ENCODE peak calls at places on chromosome 3, in four cellular contexts. One of them, this sample, is unnamed.

GRCh38 chr3:107142171-107142570 is 235.1 kb upstream of the CCDC54 start:
- DNase-seq in CD8-positive, alpha-beta memory T cell: no peak
- DNase-seq in tibial nerve: no peak
- DNase-seq in SK-N-SH: no peak
- DNase-seq in this sample: no peak

GRCh38 chr3:152328841-152329240 is 60.1 kb downstream of the MBNL1 start:
- DNase-seq in CD8-positive, alpha-beta memory T cell: no peak
- DNase-seq in tibial nerve: no peak
- DNase-seq in SK-N-SH: no peak
- DNase-seq in this sample: no peak

GRCh38 chr3:150848864-150849263 is 56.4 kb downstream of the MINDY4B start:
- DNase-seq in CD8-positive, alpha-beta memory T cell: no peak
- DNase-seq in tibial nerve: no peak
- DNase-seq in SK-N-SH: no peak
- DNase-seq in this sample: no peak

GRCh38 chr3:157572559-157573270 is 69.5 kb upstream of the VEPH1 start:
- DNase-seq in CD8-positive, alpha-beta memory T cell: no peak
- DNase-seq in tibial nerve: no peak
- DNase-seq in SK-N-SH: peak
- DNase-seq in this sample: peak

GRCh38 chr3:192563417-192563816 is 163.9 kb downstream of the FGF12 start:
- DNase-seq in CD8-positive, alpha-beta memory T cell: no peak
- DNase-seq in tibial nerve: no peak
- DNase-seq in SK-N-SH: no peak
- DNase-seq in this sample: no peak

GRCh38 chr3:73556520-73557371 is 68.0 kb downstream of the PDZRN3 start:
- DNase-seq in CD8-positive, alpha-beta memory T cell: no peak
- DNase-seq in tibial nerve: no peak
- DNase-seq in SK-N-SH: no peak
- DNase-seq in this sample: peak

GRCh38 chr3:146313411-146314111 is 62.7 kb upstream of the PLSCR4 start:
- DNase-seq in CD8-positive, alpha-beta memory T cell: no peak
- DNase-seq in tibial nerve: no peak
- DNase-seq in SK-N-SH: no peak
- DNase-seq in this sample: no peak

GRCh38 chr3:69439683-69440270 is 53.9 kb upstream of the FRMD4B start:
- DNase-seq in CD8-positive, alpha-beta memory T cell: no peak
- DNase-seq in tibial nerve: no peak
- DNase-seq in SK-N-SH: no peak
- DNase-seq in this sample: no peak

GRCh38 chr3:106206165-106206564 is 337.4 kb upstream of the CBLB start:
- DNase-seq in CD8-positive, alpha-beta memory T cell: no peak
- DNase-seq in tibial nerve: no peak
- DNase-seq in SK-N-SH: no peak
- DNase-seq in this sample: no peak

GRCh38 chr3:128502712-128503111 is 9.7 kb upstream of the GATA2 start:
- DNase-seq in CD8-positive, alpha-beta memory T cell: no peak
- DNase-seq in tibial nerve: no peak
- DNase-seq in SK-N-SH: no peak
- DNase-seq in this sample: no peak

GRCh38 chr3:62242846-62243245 is 130.5 kb downstream of the FEZF2 start:
- DNase-seq in CD8-positive, alpha-beta memory T cell: no peak
- DNase-seq in tibial nerve: no peak
- DNase-seq in SK-N-SH: no peak
- DNase-seq in this sample: no peak

GRCh38 chr3:166837535-166837934 is 542.6 kb downstream of the ZBBX start:
- DNase-seq in CD8-positive, alpha-beta memory T cell: no peak
- DNase-seq in tibial nerve: no peak
- DNase-seq in SK-N-SH: peak
- DNase-seq in this sample: no peak

GRCh38 chr3:187041362-187042061 is 97.8 kb downstream of the RPL39L start:
- DNase-seq in CD8-positive, alpha-beta memory T cell: no peak
- DNase-seq in tibial nerve: no peak
- DNase-seq in SK-N-SH: no peak
- DNase-seq in this sample: no peak

GRCh38 chr3:99410789-99411311 is 227.5 kb upstream of the COL8A1 start:
- DNase-seq in CD8-positive, alpha-beta memory T cell: no peak
- DNase-seq in tibial nerve: no peak
- DNase-seq in SK-N-SH: no peak
- DNase-seq in this sample: no peak

GRCh38 chr3:101043687-101044078 is 50.5 kb upstream of the ABI3BP start:
- DNase-seq in CD8-positive, alpha-beta memory T cell: no peak
- DNase-seq in tibial nerve: no peak
- DNase-seq in SK-N-SH: no peak
- DNase-seq in this sample: no peak

GRCh38 chr3:190130700-190131099 is 10.0 kb upstream of the P3H2 start:
- DNase-seq in CD8-positive, alpha-beta memory T cell: no peak
- DNase-seq in tibial nerve: no peak
- DNase-seq in SK-N-SH: no peak
- DNase-seq in this sample: no peak

GRCh38 chr3:61356678-61357077 is 105.4 kb upstream of the FHIT start:
- DNase-seq in CD8-positive, alpha-beta memory T cell: no peak
- DNase-seq in tibial nerve: no peak
- DNase-seq in SK-N-SH: no peak
- DNase-seq in this sample: no peak

GRCh38 chr3:69368129-69368741 is 17.7 kb downstream of the FRMD4B start:
- DNase-seq in CD8-positive, alpha-beta memory T cell: peak
- DNase-seq in tibial nerve: no peak
- DNase-seq in SK-N-SH: no peak
- DNase-seq in this sample: no peak

GRCh38 chr3:55923626-55924025 is 436.5 kb upstream of the WNT5A start:
- DNase-seq in CD8-positive, alpha-beta memory T cell: no peak
- DNase-seq in tibial nerve: no peak
- DNase-seq in SK-N-SH: no peak
- DNase-seq in this sample: no peak

GRCh38 chr3:174581551-174581950 is 277.6 kb upstream of the NAALADL2 start:
- DNase-seq in CD8-positive, alpha-beta memory T cell: no peak
- DNase-seq in tibial nerve: no peak
- DNase-seq in SK-N-SH: no peak
- DNase-seq in this sample: peak

GRCh38 chr3:43178891-43179366 is 73.0 kb upstream of the POMGNT2 start:
- DNase-seq in CD8-positive, alpha-beta memory T cell: no peak
- DNase-seq in tibial nerve: no peak
- DNase-seq in SK-N-SH: no peak
- DNase-seq in this sample: no peak

GRCh38 chr3:32420138-32420981 is 28.7 kb downstream of the CMTM7 start:
- DNase-seq in CD8-positive, alpha-beta memory T cell: no peak
- DNase-seq in tibial nerve: no peak
- DNase-seq in SK-N-SH: no peak
- DNase-seq in this sample: no peak

GRCh38 chr3:185900228-185900627 is 37.6 kb downstream of the TRA2B start:
- DNase-seq in CD8-positive, alpha-beta memory T cell: no peak
- DNase-seq in tibial nerve: no peak
- DNase-seq in SK-N-SH: peak
- DNase-seq in this sample: peak

GRCh38 chr3:144011251-144011799 is 39.7 kb downstream of the DIPK2A start:
- DNase-seq in CD8-positive, alpha-beta memory T cell: no peak
- DNase-seq in tibial nerve: no peak
- DNase-seq in SK-N-SH: no peak
- DNase-seq in this sample: no peak

GRCh38 chr3:179196098-179196497 is 47.9 kb downstream of the PIK3CA start:
- DNase-seq in CD8-positive, alpha-beta memory T cell: no peak
- DNase-seq in tibial nerve: no peak
- DNase-seq in SK-N-SH: no peak
- DNase-seq in this sample: no peak

GRCh38 chr3:134931045-134931775 is 136.2 kb downstream of the EPHB1 start:
- DNase-seq in CD8-positive, alpha-beta memory T cell: no peak
- DNase-seq in tibial nerve: no peak
- DNase-seq in SK-N-SH: no peak
- DNase-seq in this sample: no peak

GRCh38 chr3:122679467-122680291 is 960 bp upstream of the PARP14 start:
- DNase-seq in CD8-positive, alpha-beta memory T cell: peak
- DNase-seq in tibial nerve: no peak
- DNase-seq in SK-N-SH: no peak
- DNase-seq in this sample: no peak

GRCh38 chr3:38521391-38521987 is 25.3 kb downstream of the EXOG start:
- DNase-seq in CD8-positive, alpha-beta memory T cell: peak
- DNase-seq in tibial nerve: peak
- DNase-seq in SK-N-SH: peak
- DNase-seq in this sample: peak

GRCh38 chr3:126270145-126270811 is 86.9 kb downstream of the KLF15 start:
- DNase-seq in CD8-positive, alpha-beta memory T cell: no peak
- DNase-seq in tibial nerve: peak
- DNase-seq in SK-N-SH: no peak
- DNase-seq in this sample: no peak

DNA sequence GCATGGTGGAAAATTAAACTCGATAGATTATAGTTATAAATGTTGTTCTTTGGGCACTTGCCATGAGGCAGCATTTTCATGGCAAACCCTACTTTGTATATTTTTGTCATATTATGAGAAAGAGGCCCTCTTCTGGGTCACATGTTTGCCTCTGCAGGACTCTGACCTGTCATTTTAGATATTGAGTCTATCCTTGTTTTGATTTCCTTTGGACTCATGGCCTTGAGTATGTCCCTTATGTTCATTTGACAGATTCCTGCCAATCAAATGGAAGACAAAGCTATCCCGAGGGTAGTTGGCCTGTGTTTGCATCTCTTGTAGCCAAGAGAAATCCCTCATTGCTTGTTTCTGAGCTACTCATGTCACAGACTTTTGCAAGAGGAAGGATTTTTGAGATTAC is 226.3 kb downstream of the LPP start:
- DNase-seq in CD8-positive, alpha-beta memory T cell: no peak
- DNase-seq in tibial nerve: no peak
- DNase-seq in SK-N-SH: no peak
- DNase-seq in this sample: no peak
- H3K4me3 ChIP-seq in CD8-positive, alpha-beta memory T cell: no peak
- H3K4me3 ChIP-seq in tibial nerve: no peak
- H3K4me3 ChIP-seq in SK-N-SH: no peak
- H3K4me3 ChIP-seq in this sample: no peak

GRCh38 chr3:196867507-196868296 is at the start of gene SENP5:
- DNase-seq in CD8-positive, alpha-beta memory T cell: peak
- DNase-seq in tibial nerve: peak
- DNase-seq in SK-N-SH: peak
- DNase-seq in this sample: peak

GRCh38 chr3:196868297-196868661 is 559 bp downstream of the SENP5 start:
- DNase-seq in CD8-positive, alpha-beta memory T cell: no peak
- DNase-seq in tibial nerve: no peak
- DNase-seq in SK-N-SH: peak
- DNase-seq in this sample: peak

GRCh38 chr3:196872316-196872715 is 4.6 kb downstream of the SENP5 start:
- DNase-seq in CD8-positive, alpha-beta memory T cell: no peak
- DNase-seq in tibial nerve: no peak
- DNase-seq in SK-N-SH: no peak
- DNase-seq in this sample: no peak

DNA sequence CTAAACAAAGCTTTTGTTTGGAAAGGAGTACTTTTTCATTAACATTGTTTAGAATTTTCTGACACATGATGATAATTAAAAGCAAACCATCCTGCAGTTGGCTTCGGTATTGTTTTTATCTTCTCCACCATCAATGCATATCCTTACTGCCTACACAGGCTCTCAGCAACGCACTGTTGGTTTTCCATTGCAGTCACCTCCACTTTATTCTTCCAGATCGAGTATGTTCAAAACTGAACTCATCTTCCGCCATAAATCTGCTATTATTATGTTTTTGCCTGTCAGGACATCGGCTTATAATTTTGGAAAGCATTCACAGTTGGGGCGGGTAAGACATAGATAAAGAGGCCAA is 589 bp upstream of the SENP5 start:
- DNase-seq in CD8-positive, alpha-beta memory T cell: no peak
- DNase-seq in tibial nerve: no peak
- DNase-seq in SK-N-SH: no peak
- DNase-seq in this sample: no peak
- H3K4me3 ChIP-seq in CD8-positive, alpha-beta memory T cell: peak
- H3K4me3 ChIP-seq in tibial nerve: peak
- H3K4me3 ChIP-seq in SK-N-SH: peak
- H3K4me3 ChIP-seq in this sample: peak

GRCh38 chr3:45026038-45026437 is at the start of gene CLEC3B:
- DNase-seq in CD8-positive, alpha-beta memory T cell: no peak
- DNase-seq in tibial nerve: peak
- DNase-seq in SK-N-SH: no peak
- DNase-seq in this sample: no peak
- H3K4me3 ChIP-seq in CD8-positive, alpha-beta memory T cell: no peak
- H3K4me3 ChIP-seq in tibial nerve: peak
- H3K4me3 ChIP-seq in SK-N-SH: no peak
- H3K4me3 ChIP-seq in this sample: no peak

GRCh38 chr3:197880361-197881339 is 69.3 kb upstream of the RPL35A start:
- DNase-seq in CD8-positive, alpha-beta memory T cell: no peak
- DNase-seq in tibial nerve: no peak
- DNase-seq in SK-N-SH: no peak
- DNase-seq in this sample: no peak
- H3K4me3 ChIP-seq in CD8-positive, alpha-beta memory T cell: no peak
- H3K4me3 ChIP-seq in tibial nerve: no peak
- H3K4me3 ChIP-seq in SK-N-SH: no peak
- H3K4me3 ChIP-seq in this sample: no peak

DNA sequence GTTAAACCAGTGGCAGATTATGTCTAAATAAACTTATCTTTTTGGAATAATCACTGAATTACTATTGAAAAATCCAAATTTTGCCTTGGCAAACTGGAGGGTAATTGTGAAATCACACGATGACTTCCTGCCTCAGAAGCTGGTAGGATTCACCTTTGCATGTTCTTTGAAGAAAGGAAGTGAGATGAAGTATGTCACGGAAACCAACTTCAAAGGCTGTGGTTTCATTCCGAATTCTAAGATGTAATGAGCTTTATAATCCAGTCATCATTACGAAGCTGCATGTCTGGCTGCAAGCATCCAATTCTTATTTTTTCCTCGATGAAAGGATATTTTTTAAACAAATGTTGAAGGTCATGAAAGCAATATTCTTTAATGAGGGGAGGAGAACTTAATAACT is 15.0 kb upstream of the ZBED2 start:
- DNase-seq in CD8-positive, alpha-beta memory T cell: peak
- DNase-seq in tibial nerve: no peak
- DNase-seq in SK-N-SH: no peak
- DNase-seq in this sample: no peak
- H3K4me3 ChIP-seq in CD8-positive, alpha-beta memory T cell: peak
- H3K4me3 ChIP-seq in tibial nerve: no peak
- H3K4me3 ChIP-seq in SK-N-SH: no peak
- H3K4me3 ChIP-seq in this sample: no peak

DNA sequence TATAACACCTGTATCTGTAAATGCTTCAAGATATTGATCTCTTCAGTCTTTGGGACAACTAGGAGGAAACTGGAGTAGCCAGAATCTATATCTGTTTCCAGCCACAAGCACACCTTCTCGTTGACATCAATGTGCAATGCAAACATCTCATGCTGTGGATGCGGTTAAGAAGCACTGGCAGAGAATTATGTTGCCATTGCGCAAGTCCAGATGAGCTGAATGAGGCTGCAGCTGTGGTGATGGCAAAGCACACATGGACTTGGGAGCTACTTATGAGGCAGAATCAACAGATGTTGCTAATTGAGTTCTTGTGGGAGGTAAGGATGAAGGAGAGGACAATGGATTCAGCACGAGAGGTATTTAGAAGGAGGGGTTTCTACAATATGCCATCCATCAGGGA is 90.9 kb downstream of the STRIT1 start:
- DNase-seq in CD8-positive, alpha-beta memory T cell: no peak
- DNase-seq in tibial nerve: no peak
- DNase-seq in SK-N-SH: no peak
- DNase-seq in this sample: no peak
- H3K4me3 ChIP-seq in CD8-positive, alpha-beta memory T cell: no peak
- H3K4me3 ChIP-seq in tibial nerve: no peak
- H3K4me3 ChIP-seq in SK-N-SH: no peak
- H3K4me3 ChIP-seq in this sample: no peak

This sample was measured in BE2C.